ENCODE peak calls at places on chromosomes 11 and 22, in six cellular contexts. P is iPS DF 6.9; K is HCT116; M is sigmoid colon; G is effector memory CD4-positive, alpha-beta T cell; R is GM23248. Y is an unnamed sample.
A peak's percentile ranks its signal among the peaks of the same experiment; 100 is the strongest.

GRCh38 chr11:66277475-66278391 is at the start of gene CNIH2:
- DNase-seq in P (no peak), K (no peak), M (no peak), G (peak; percentile 27), R (peak; percentile 62), Y (no peak)

GRCh38 chr11:3380706-3381570 is 2.0 kb upstream of the ZNF195 start:
- DNase-seq in P (no peak), K (no peak), M (no peak), G (no peak), R (peak; percentile 68), Y (no peak)

GRCh38 chr22:23841292-23841691 is 2.5 kb upstream of the DERL3 start:
- DNase-seq in P (no peak), K (no peak), M (no peak), G (no peak), R (no peak), Y (no peak)

GRCh38 chr11:459511-460220 is 9.6 kb downstream of the PTDSS2 start:
- DNase-seq in P (no peak), K (no peak), M (no peak), G (no peak), R (no peak), Y (no peak)

GRCh38 chr11:124297921-124298320 is 15.8 kb downstream of the OR8D1 start:
- DNase-seq in P (no peak), K (no peak), M (no peak), G (no peak), R (peak; percentile 77), Y (no peak)

GRCh38 chr22:44455151-44455962 is 42.7 kb downstream of the RTL6 start:
- DNase-seq in P (no peak), K (no peak), M (no peak), G (peak; percentile 35), R (no peak), Y (no peak)

GRCh38 chr11:93194673-93195291 is 3.0 kb downstream of the SLC36A4 start:
- DNase-seq in P (no peak), K (no peak), M (no peak), G (no peak), R (no peak), Y (no peak)

GRCh38 chr11:128938156-128938885 is 4.3 kb downstream of the TP53AIP1 start:
- DNase-seq in P (no peak), K (no peak), M (no peak), G (no peak), R (no peak), Y (no peak)

GRCh38 chr22:29082826-29083545 is 10.2 kb downstream of the KREMEN1 start:
- DNase-seq in P (no peak), K (no peak), M (no peak), G (no peak), R (no peak), Y (no peak)

GRCh38 chr11:108538022-108538424 is 39.8 kb upstream of the POGLUT3 start:
- DNase-seq in P (no peak), K (no peak), M (no peak), G (no peak), R (no peak), Y (peak; percentile 76)

GRCh38 chr11:65401073-65401802 is 14.8 kb downstream of the FRMD8 start:
- DNase-seq in P (no peak), K (no peak), M (no peak), G (no peak), R (no peak), Y (no peak)

GRCh38 chr11:131606936-131607335 is 236.5 kb downstream of the NTM start:
- DNase-seq in P (no peak), K (no peak), M (no peak), G (no peak), R (no peak), Y (no peak)

GRCh38 chr22:37218771-37219411 is 6.6 kb upstream of the SSTR3 start:
- DNase-seq in P (no peak), K (no peak), M (no peak), G (peak; percentile 46), R (no peak), Y (no peak)

GRCh38 chr22:37219534-37219933 is 7.3 kb upstream of the SSTR3 start:
- DNase-seq in P (no peak), K (no peak), M (no peak), G (no peak), R (no peak), Y (no peak)

GRCh38 chr22:37221424-37222336 is 9.4 kb upstream of the SSTR3 start:
- DNase-seq in P (no peak), K (no peak), M (no peak), G (no peak), R (no peak), Y (no peak)

GRCh38 chr22:37222440-37222971 is 10.2 kb upstream of the SSTR3 start:
- DNase-seq in P (no peak), K (no peak), M (no peak), G (no peak), R (no peak), Y (no peak)

GRCh38 chr22:37220543-37220968 is 8.3 kb upstream of the SSTR3 start:
- DNase-seq in P (no peak), K (no peak), M (no peak), G (no peak), R (no peak), Y (no peak)
- H3K4me1 ChIP-seq in P (no peaks in the 10 kb centered on the region), K (no peaks in the 10 kb centered on the region), M (no peaks in the 10 kb centered on the region), G (peaks cover 71% of the 10 kb centered on the region), R (no peaks in the 10 kb centered on the region), Y (no peaks in the 10 kb centered on the region)

DNA sequence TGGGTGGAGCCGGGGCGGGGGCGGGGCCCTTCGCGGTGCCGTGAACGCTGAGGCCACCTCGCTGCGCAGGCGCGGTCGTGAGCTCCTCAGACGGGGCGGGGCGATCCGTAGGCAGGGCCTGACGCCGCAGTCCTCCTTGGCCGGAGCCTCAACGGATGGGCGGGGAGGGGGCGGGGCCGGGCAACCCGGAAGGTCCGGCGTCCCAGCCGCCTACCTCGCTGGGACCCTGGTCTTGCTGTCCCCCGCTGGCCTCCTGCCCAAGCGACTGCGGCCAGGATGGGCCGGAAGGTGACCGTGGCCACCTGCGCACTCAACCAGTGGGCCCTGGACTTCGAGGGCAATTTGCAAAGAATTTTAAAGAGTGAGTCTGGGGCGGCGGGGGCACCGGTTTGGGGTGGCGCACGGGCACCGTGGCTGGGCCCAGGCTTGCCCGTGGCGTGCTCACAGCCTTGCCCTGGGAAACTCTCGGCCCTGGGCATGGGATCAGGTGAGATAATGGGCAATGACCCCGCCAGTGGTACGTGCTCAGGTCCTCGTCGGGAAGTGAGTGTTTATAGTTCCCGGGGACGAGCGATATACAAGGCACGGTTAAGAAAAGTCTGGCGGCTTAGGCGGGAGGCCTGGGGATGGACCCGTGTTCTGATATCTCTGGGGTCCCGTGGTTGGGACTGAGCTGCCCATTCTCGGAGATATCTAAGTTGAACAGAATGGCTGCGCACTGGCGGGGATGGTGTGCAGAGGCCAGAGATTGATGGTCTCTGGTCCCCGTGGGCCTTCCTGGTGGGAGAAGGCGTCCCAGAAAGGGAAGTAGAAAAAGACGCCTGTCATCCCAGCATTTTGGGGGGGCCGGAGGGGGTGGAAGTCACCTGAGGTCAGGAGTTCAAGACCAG is at the start of gene NADSYN1:
- DNase-seq in P (peak; percentile 80), K (peak; percentile 80), M (peak; percentile 98), G (peak; percentile 91), R (peak; percentile 99), Y (peak; percentile 98)
- H3K4me1 ChIP-seq in P (no peaks in the 10 kb centered on the region), K (peaks cover 7% of the 10 kb centered on the region), M (peaks cover 39% of the 10 kb centered on the region), G (peaks cover 37% of the 10 kb centered on the region), R (no peaks in the 10 kb centered on the region), Y (peaks cover 7% of the 10 kb centered on the region)

GRCh38 chr11:111629499-111629898 is 27.2 kb downstream of the SIK2 start:
- DNase-seq in P (no peak), K (no peak), M (no peak), G (no peak), R (no peak), Y (no peak)
- H3K4me1 ChIP-seq in P (no peaks in the 10 kb centered on the region), K (peaks cover 2% of the 10 kb centered on the region), M (peaks cover 25% of the 10 kb centered on the region), G (no peaks in the 10 kb centered on the region), R (peaks cover 51% of the 10 kb centered on the region), Y (peaks cover 33% of the 10 kb centered on the region)

DNA sequence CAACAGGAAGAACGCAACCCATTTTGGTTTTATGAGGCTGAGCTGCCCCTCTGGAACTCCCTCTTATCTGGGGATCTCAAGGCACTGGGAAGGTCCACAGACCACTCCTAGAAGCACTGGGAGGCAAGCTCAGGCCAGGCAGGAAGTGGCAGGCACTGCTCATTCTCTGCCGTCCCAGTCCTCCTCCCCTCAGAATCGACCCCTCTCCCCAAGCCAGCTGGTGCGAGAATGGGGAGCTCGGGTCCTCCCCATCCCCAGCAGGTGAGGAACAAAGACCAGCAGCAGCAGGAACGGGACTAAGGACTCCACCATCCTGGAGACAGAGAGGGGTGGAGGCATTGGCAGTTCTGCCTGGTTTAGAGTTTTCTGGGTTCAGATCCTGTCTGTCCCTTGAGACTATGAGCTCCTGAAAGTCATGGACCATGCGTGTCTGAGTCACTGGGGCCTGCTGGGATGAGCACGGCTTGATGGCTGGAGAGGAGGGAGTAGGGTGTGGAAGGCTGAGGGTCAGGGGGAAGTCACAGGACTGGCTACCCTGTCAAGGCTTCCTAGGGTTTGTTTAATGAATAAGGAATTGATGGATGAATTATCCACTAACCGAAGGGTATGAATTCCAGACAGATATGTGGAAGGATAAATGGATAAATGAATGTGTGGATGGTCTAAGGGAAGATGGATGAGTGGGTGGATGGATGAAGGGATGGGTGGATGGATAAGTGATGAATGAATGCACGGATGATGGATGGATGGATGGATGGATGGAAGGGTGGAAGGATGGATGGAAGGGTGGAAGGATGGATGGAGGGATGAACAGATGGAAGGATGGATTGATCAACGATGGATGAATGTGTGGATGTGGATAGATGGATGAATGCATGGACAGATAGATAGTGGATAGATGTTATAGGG is 6.4 kb downstream of the MYEOV start:
- DNase-seq in P (no peak), K (no peak), M (no peak), G (no peak), R (peak; percentile 96), Y (no peak)
- H3K4me1 ChIP-seq in P (no peaks in the 10 kb centered on the region), K (peaks cover 79% of the 10 kb centered on the region), M (peaks cover 39% of the 10 kb centered on the region), G (peaks cover 33% of the 10 kb centered on the region), R (peaks cover 61% of the 10 kb centered on the region), Y (peaks cover 49% of the 10 kb centered on the region)

GRCh38 chr11:114209904-114210303 is 86.3 kb upstream of the NNMT start:
- DNase-seq in P (no peak), K (no peak), M (no peak), G (no peak), R (no peak), Y (no peak)

GRCh38 chr11:114209343-114209742 is 86.9 kb upstream of the NNMT start:
- DNase-seq in P (no peak), K (no peak), M (no peak), G (no peak), R (no peak), Y (no peak)

GRCh38 chr11:114208371-114208770 is 87.8 kb upstream of the NNMT start:
- DNase-seq in P (no peak), K (no peak), M (no peak), G (peak; percentile 3), R (no peak), Y (no peak)

GRCh38 chr11:114213622-114214021 is 82.6 kb upstream of the NNMT start:
- DNase-seq in P (no peak), K (no peak), M (no peak), G (no peak), R (no peak), Y (no peak)

DNA sequence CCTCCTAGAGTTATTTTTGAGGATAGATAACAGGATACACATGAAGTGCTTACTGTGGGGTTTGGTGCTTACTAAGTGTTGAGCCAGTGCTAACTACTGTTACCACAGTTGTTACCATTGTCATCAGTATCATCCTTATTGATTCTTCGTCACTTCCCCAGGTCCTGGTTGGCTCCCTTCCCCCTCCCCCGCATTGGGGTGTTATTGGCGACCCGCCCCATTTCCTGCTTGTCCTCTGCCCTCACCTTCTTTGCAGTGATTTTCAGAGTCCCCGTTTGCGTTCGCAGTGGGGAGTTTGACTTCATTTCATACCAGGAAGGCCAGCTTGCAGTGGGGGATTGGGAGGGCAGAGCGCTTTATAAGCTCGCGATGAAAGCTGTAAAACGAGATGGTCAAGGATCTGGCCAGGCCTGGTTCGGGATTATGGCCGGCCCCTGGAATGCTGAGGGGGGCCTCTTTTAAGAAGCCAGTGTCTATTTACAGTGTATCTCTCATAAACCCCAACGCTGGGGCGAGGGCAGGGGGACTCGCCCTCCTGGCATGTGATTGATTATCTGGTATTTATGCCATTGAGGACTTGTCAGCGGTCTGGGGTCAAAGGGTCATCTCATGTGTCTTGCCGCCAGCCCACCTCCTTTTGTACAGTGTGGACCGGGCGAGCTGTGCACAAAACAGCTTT is 84.6 kb upstream of the NNMT start:
- DNase-seq in P (no peak), K (no peak), M (no peak), G (no peak), R (no peak), Y (no peak)
- H3K4me1 ChIP-seq in P (peaks cover 8% of the 10 kb centered on the region), K (no peaks in the 10 kb centered on the region), M (peaks cover 44% of the 10 kb centered on the region), G (peaks cover 25% of the 10 kb centered on the region), R (no peaks in the 10 kb centered on the region), Y (peaks cover 23% of the 10 kb centered on the region)